ENCODE peak calls at places on chromosome 19, in nine cellular contexts. C is thoracic aorta, J is AG09309, S is neural progenitor cell, B is GM12865, R is skeletal muscle cell, A is left ventricle myocardium inferior, Y is SJSA1, L is Peyer's patch. H is an unnamed sample.

GRCh38 chr19:17687141-17687856 is 855 bp downstream of the UNC13A start:
- DNase-seq in Y (no peak), S (peak; percentile 37), A (no peak), B (no peak), L (no peak), R (no peak), J (no peak), C (no peak), H (no peak)

GRCh38 chr19:48518207-48518606 is 6.6 kb upstream of the LMTK3 start:
- DNase-seq in B (no peak), L (no peak), S (no peak), C (no peak), A (no peak), J (no peak), R (no peak), Y (no peak), H (no peak)

GRCh38 chr19:12665646-12666304 is 767 bp downstream of the MAN2B1 start:
- DNase-seq in R (no peak), Y (no peak), L (peak; percentile 59), C (no peak), S (no peak), B (peak; percentile 47), A (no peak), J (no peak), H (no peak)

GRCh38 chr19:38569368-38569983 is 48.3 kb downstream of the MAP4K1 start:
- DNase-seq in J (no peak), S (no peak), A (no peak), R (no peak), L (no peak), C (no peak), Y (no peak), B (peak; percentile 58), H (peak; percentile 48)

GRCh38 chr19:50723069-50723468 is at the start of gene CLEC11A:
- DNase-seq in R (peak; percentile 38), C (no peak), S (no peak), A (peak; percentile 72), J (peak; percentile 44), L (no peak), B (no peak), Y (no peak), H (no peak)

GRCh38 chr19:28424662-28425430 is 788.1 kb downstream of the UQCRFS1 start:
- DNase-seq in L (no peak), J (no peak), R (no peak), C (no peak), B (no peak), A (no peak), Y (peak; percentile 47), S (no peak), H (no peak)

GRCh38 chr19:29771708-29772415 is 39.9 kb upstream of the CCNE1 start:
- DNase-seq in C (no peak), J (peak; percentile 1), Y (peak; percentile 38), A (peak; percentile 28), B (peak; percentile 49), S (peak; percentile 81), R (peak; percentile 7), L (no peak), H (no peak)

GRCh38 chr19:6238643-6239281 is 41.0 kb downstream of the MLLT1 start:
- DNase-seq in C (no peak), A (peak; percentile 70), S (no peak), R (no peak), J (no peak), L (no peak), B (no peak), Y (no peak), H (no peak)

GRCh38 chr19:1264801-1265610 is 4.1 kb upstream of the CIRBP start:
- DNase-seq in J (no peak), L (peak; percentile 89), B (peak; percentile 75), Y (peak; percentile 97), C (no peak), R (peak; percentile 54), A (peak; percentile 72), S (peak; percentile 86), H (peak; percentile 86)

GRCh38 chr19:45990113-45990728 is 5.0 kb upstream of the CCDC61 start:
- DNase-seq in B (no peak), S (no peak), L (no peak), A (no peak), Y (no peak), R (no peak), J (no peak), C (no peak), H (no peak)

GRCh38 chr19:45739498-45740439 is 6.5 kb downstream of the MEIOSIN start:
- DNase-seq in A (no peak), L (no peak), R (no peak), J (no peak), B (peak; percentile 65), Y (no peak), S (no peak), C (no peak), H (no peak)

GRCh38 chr19:35628565-35629331 is at the start of gene RBM42:
- DNase-seq in L (peak; percentile 96), B (peak; percentile 99), C (peak; percentile 96), S (peak; percentile 99), A (peak; percentile 95), R (peak; percentile 97), J (peak; percentile 96), Y (peak; percentile 98), H (peak; percentile 95)

GRCh38 chr19:33734913-33735312 is 61.8 kb upstream of the KCTD15 start:
- DNase-seq in S (no peak), J (no peak), B (no peak), Y (no peak), A (no peak), R (no peak), L (no peak), C (no peak), H (no peak)

GRCh38 chr19:10730932-10731331 is 13.1 kb downstream of the DNM2 start:
- DNase-seq in B (no peak), S (no peak), C (no peak), R (no peak), L (no peak), Y (no peak), J (no peak), A (peak; percentile 39), H (no peak)

DNA sequence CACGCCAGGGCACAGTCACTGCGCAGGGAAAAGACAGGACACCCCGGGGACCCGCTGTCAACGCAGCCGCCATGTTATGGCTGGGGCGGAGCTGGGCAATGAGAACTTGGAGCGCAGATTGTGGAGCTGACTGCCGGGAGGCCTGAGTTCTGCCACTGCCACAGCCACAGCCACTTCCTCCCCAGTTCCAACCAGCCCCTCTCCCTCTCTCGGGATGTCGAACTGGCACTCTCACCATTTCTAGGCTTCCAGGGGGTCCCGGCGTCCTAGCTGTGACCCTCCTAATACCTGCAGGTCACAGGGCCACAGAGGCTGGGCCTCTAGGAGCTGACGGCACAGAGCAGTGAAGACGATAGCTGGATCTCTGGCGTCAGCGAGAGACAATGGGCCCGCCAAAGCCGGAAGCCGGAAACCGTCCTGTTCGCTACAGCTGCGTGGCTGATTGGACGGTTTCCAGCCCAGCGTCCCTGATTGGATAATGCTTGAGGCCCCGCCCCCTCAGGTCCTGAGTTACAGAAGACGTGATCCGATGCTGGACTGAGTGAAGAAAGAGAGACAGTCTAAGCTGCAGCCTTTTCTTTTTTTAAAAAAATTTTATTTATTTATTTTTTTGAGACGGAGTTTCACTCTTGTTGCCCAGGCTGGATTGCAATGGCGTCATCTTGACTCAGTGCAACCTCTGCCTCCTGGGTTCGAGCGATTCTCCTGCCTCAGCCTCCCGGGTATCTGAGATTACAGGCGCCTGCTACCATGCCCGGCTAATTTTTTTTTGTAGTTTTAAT is at the start of gene ZNF506:
- DNase-seq in C (peak; percentile 99), J (peak; percentile 88), R (peak; percentile 87), L (peak; percentile 100), A (peak; percentile 99), S (peak; percentile 95), Y (peak; percentile 83), B (peak; percentile 97), H (peak; percentile 88)
- H3K4me3 ChIP-seq in C (peak within 1 kb of the TSS; percentile 83), J (peak within 1 kb of the TSS; percentile 83), R (peak within 1 kb of the TSS; percentile 87), L (peak within 1 kb of the TSS; percentile 70), A (peak within 1 kb of the TSS; percentile 86), S (peak within 1 kb of the TSS; percentile 70), Y (peak within 1 kb of the TSS; percentile 57), B (peak within 1 kb of the TSS; percentile 75), H (peak within 1 kb of the TSS; percentile 82)

GRCh38 chr19:53492153-53492552 is 24.6 kb downstream of the ZNF813 start:
- DNase-seq in S (no peak), A (no peak), R (no peak), B (no peak), C (no peak), J (no peak), L (no peak), Y (no peak), H (no peak)
- H3K4me3 ChIP-seq in S (no peak overlapping the region), A (no peak overlapping the region), R (no peak overlapping the region), B (no peak overlapping the region), C (no peak overlapping the region), J (no peak overlapping the region), L (no peak overlapping the region), Y (no peak overlapping the region), H (no peak overlapping the region)

DNA sequence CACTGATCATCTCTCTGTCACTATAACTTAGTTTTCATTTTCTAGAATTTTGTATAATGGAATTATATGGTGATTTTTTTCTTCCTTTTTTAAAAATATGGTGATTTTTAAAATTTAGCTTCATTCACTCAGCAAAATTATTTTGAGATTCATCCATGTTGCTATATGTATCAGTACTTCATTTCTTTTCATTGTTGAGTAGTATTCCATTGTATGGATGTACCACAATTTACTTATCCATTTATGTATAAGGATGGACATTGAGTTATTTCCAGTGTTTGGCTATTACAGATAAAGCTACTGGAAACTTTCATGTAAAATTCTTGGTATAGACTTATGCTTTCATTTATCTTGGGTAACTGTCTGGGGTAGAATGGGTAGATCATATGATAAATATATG is 12.8 kb downstream of the ZNF546 start:
- DNase-seq in B (no peak), A (no peak), Y (no peak), C (no peak), R (no peak), S (no peak), J (no peak), L (no peak), H (no peak)
- H3K4me3 ChIP-seq in B (no peak overlapping the region), A (no peak overlapping the region), Y (no peak overlapping the region), C (no peak overlapping the region), R (no peak overlapping the region), S (no peak overlapping the region), J (no peak overlapping the region), L (no peak overlapping the region), H (no peak overlapping the region)

GRCh38 chr19:55173186-55173716 is 6.8 kb upstream of the DNAAF3 start:
- DNase-seq in Y (no peak), A (no peak), L (no peak), R (no peak), S (no peak), J (no peak), C (no peak), B (no peak), H (no peak)
- H3K4me3 ChIP-seq in Y (peak overlapping the region; percentile 35), A (peak overlapping the region; percentile 60), L (peak overlapping the region; percentile 33), R (peak overlapping the region; percentile 54), S (peak overlapping the region; percentile 64), J (peak overlapping the region; percentile 71), C (peak overlapping the region; percentile 69), B (no peak overlapping the region), H (peak overlapping the region; percentile 42)